ENCODE peak calls at places on chromosomes 5 and 9, in eight cellular contexts. One of them, this sample, is unnamed.
A peak's percentile ranks its signal among the peaks of the same experiment; 100 is the strongest.

GRCh38 chr5:153959134-153959957 is 79.4 kb downstream of the FAM114A2 start:
- DNase-seq in MM.1S: no peak
- DNase-seq in ascending aorta: no peak
- DNase-seq in heart left ventricle: no peak
- DNase-seq in fibroblast of lung: peak; percentile 76
- DNase-seq in heart right ventricle: no peak
- DNase-seq in lower lobe of right lung: no peak
- DNase-seq in cardiac muscle cell: peak; percentile 34
- DNase-seq in this sample: peak; percentile 61

GRCh38 chr9:131186622-131187021 is 61.2 kb downstream of the NUP214 start:
- DNase-seq in MM.1S: no peak
- DNase-seq in lower lobe of right lung: no peak
- DNase-seq in cardiac muscle cell: no peak
- DNase-seq in ascending aorta: no peak
- DNase-seq in heart left ventricle: no peak
- DNase-seq in fibroblast of lung: no peak
- DNase-seq in heart right ventricle: no peak
- DNase-seq in this sample: no peak

GRCh38 chr5:180335614-180336233 is 17.4 kb downstream of the GFPT2 start:
- DNase-seq in MM.1S: no peak
- DNase-seq in fibroblast of lung: no peak
- DNase-seq in lower lobe of right lung: peak; percentile 32
- DNase-seq in ascending aorta: no peak
- DNase-seq in heart right ventricle: no peak
- DNase-seq in cardiac muscle cell: no peak
- DNase-seq in heart left ventricle: no peak
- DNase-seq in this sample: no peak

GRCh38 chr5:10663531-10664183 is 97.4 kb downstream of the DAP start:
- DNase-seq in lower lobe of right lung: no peak
- DNase-seq in fibroblast of lung: peak; percentile 63
- DNase-seq in cardiac muscle cell: no peak
- DNase-seq in heart left ventricle: no peak
- DNase-seq in MM.1S: no peak
- DNase-seq in heart right ventricle: peak; percentile 42
- DNase-seq in ascending aorta: no peak
- DNase-seq in this sample: no peak

GRCh38 chr9:124251605-124252366 is 6.0 kb upstream of the NEK6 start:
- DNase-seq in fibroblast of lung: peak; percentile 85
- DNase-seq in heart right ventricle: no peak
- DNase-seq in lower lobe of right lung: peak; percentile 14
- DNase-seq in ascending aorta: no peak
- DNase-seq in heart left ventricle: no peak
- DNase-seq in cardiac muscle cell: no peak
- DNase-seq in MM.1S: no peak
- DNase-seq in this sample: no peak

GRCh38 chr9:137311971-137312851 is 10.1 kb upstream of the NRARP start:
- DNase-seq in cardiac muscle cell: no peak
- DNase-seq in heart left ventricle: no peak
- DNase-seq in lower lobe of right lung: peak; percentile 45
- DNase-seq in fibroblast of lung: no peak
- DNase-seq in ascending aorta: no peak
- DNase-seq in MM.1S: no peak
- DNase-seq in heart right ventricle: no peak
- DNase-seq in this sample: no peak

GRCh38 chr5:33611882-33612281 is 171.1 kb downstream of the TARS1 start:
- DNase-seq in heart left ventricle: no peak
- DNase-seq in lower lobe of right lung: no peak
- DNase-seq in ascending aorta: no peak
- DNase-seq in cardiac muscle cell: no peak
- DNase-seq in heart right ventricle: no peak
- DNase-seq in MM.1S: no peak
- DNase-seq in fibroblast of lung: peak; percentile 74
- DNase-seq in this sample: peak; percentile 3

GRCh38 chr5:140131967-140132409 is 6.3 kb downstream of the IGIP start:
- DNase-seq in ascending aorta: no peak
- DNase-seq in heart right ventricle: no peak
- DNase-seq in lower lobe of right lung: peak; percentile 84
- DNase-seq in cardiac muscle cell: no peak
- DNase-seq in fibroblast of lung: peak; percentile 97
- DNase-seq in MM.1S: no peak
- DNase-seq in heart left ventricle: no peak
- DNase-seq in this sample: peak; percentile 80

GRCh38 chr5:10564838-10565784 is 1.2 kb downstream of the ANKRD33B start:
- DNase-seq in cardiac muscle cell: peak; percentile 44
- DNase-seq in heart left ventricle: peak; percentile 49
- DNase-seq in lower lobe of right lung: peak; percentile 61
- DNase-seq in MM.1S: no peak
- DNase-seq in fibroblast of lung: peak; percentile 14
- DNase-seq in ascending aorta: no peak
- DNase-seq in heart right ventricle: peak; percentile 55
- DNase-seq in this sample: no peak

GRCh38 chr5:148514344-148514743 is 130.6 kb downstream of the FBXO38 start:
- DNase-seq in MM.1S: no peak
- DNase-seq in cardiac muscle cell: no peak
- DNase-seq in ascending aorta: no peak
- DNase-seq in fibroblast of lung: no peak
- DNase-seq in lower lobe of right lung: no peak
- DNase-seq in heart right ventricle: no peak
- DNase-seq in heart left ventricle: no peak
- DNase-seq in this sample: no peak

GRCh38 chr9:16154570-16155078 is 601.8 kb downstream of the CCDC171 start:
- DNase-seq in heart left ventricle: no peak
- DNase-seq in MM.1S: peak; percentile 69
- DNase-seq in ascending aorta: no peak
- DNase-seq in cardiac muscle cell: peak; percentile 63
- DNase-seq in fibroblast of lung: peak; percentile 64
- DNase-seq in lower lobe of right lung: no peak
- DNase-seq in heart right ventricle: no peak
- DNase-seq in this sample: no peak

GRCh38 chr9:113682297-113682771 is 193.8 kb upstream of the ZNF618 start:
- DNase-seq in heart left ventricle: peak; percentile 44
- DNase-seq in ascending aorta: no peak
- DNase-seq in cardiac muscle cell: peak; percentile 70
- DNase-seq in heart right ventricle: peak; percentile 67
- DNase-seq in MM.1S: peak; percentile 40
- DNase-seq in fibroblast of lung: peak; percentile 68
- DNase-seq in lower lobe of right lung: peak; percentile 71
- DNase-seq in this sample: no peak

GRCh38 chr5:171667341-171668096 is 118.1 kb upstream of the SMIM23 start:
- DNase-seq in heart left ventricle: peak; percentile 74
- DNase-seq in MM.1S: no peak
- DNase-seq in lower lobe of right lung: peak; percentile 52
- DNase-seq in ascending aorta: no peak
- DNase-seq in fibroblast of lung: peak; percentile 94
- DNase-seq in heart right ventricle: peak; percentile 66
- DNase-seq in cardiac muscle cell: no peak
- DNase-seq in this sample: no peak

GRCh38 chr5:150213530-150213929 is 23.7 kb downstream of the SLC6A7 start:
- DNase-seq in lower lobe of right lung: no peak
- DNase-seq in ascending aorta: no peak
- DNase-seq in MM.1S: no peak
- DNase-seq in heart left ventricle: no peak
- DNase-seq in fibroblast of lung: peak; percentile 53
- DNase-seq in cardiac muscle cell: no peak
- DNase-seq in heart right ventricle: no peak
- DNase-seq in this sample: no peak

GRCh38 chr9:37784640-37785483 is at the start of gene EXOSC3:
- DNase-seq in heart right ventricle: peak; percentile 92
- DNase-seq in cardiac muscle cell: peak; percentile 96
- DNase-seq in MM.1S: peak; percentile 94
- DNase-seq in lower lobe of right lung: peak; percentile 94
- DNase-seq in fibroblast of lung: peak; percentile 90
- DNase-seq in heart left ventricle: peak; percentile 88
- DNase-seq in ascending aorta: peak; percentile 23
- DNase-seq in this sample: no peak

GRCh38 chr5:82537646-82538306 is 259.6 kb upstream of the RPS23 start:
- DNase-seq in cardiac muscle cell: no peak
- DNase-seq in heart right ventricle: no peak
- DNase-seq in ascending aorta: no peak
- DNase-seq in MM.1S: no peak
- DNase-seq in heart left ventricle: no peak
- DNase-seq in lower lobe of right lung: no peak
- DNase-seq in fibroblast of lung: no peak
- DNase-seq in this sample: no peak

GRCh38 chr9:32468740-32469139 is 57.3 kb downstream of the RIGI start:
- DNase-seq in cardiac muscle cell: no peak
- DNase-seq in MM.1S: no peak
- DNase-seq in ascending aorta: no peak
- DNase-seq in heart right ventricle: no peak
- DNase-seq in heart left ventricle: no peak
- DNase-seq in lower lobe of right lung: no peak
- DNase-seq in fibroblast of lung: no peak
- DNase-seq in this sample: no peak

GRCh38 chr9:32472344-32472743 is 53.7 kb downstream of the RIGI start:
- DNase-seq in heart right ventricle: no peak
- DNase-seq in cardiac muscle cell: no peak
- DNase-seq in heart left ventricle: no peak
- DNase-seq in ascending aorta: no peak
- DNase-seq in MM.1S: no peak
- DNase-seq in fibroblast of lung: no peak
- DNase-seq in lower lobe of right lung: no peak
- DNase-seq in this sample: no peak
- TF ChIP-seq CTCF in heart right ventricle: no peak
- TF ChIP-seq CTCF in cardiac muscle cell: no peak
- TF ChIP-seq CTCF in heart left ventricle: no peak
- TF ChIP-seq CTCF in ascending aorta: no peak
- TF ChIP-seq CTCF in MM.1S: no peak
- TF ChIP-seq CTCF in fibroblast of lung: no peak
- TF ChIP-seq CTCF in lower lobe of right lung: no peak
- TF ChIP-seq CTCF in this sample: no peak

GRCh38 chr9:73613092-73613701 is 461.5 kb downstream of the ANXA1 start:
- DNase-seq in cardiac muscle cell: no peak
- DNase-seq in ascending aorta: no peak
- DNase-seq in heart right ventricle: no peak
- DNase-seq in heart left ventricle: no peak
- DNase-seq in fibroblast of lung: peak; percentile 98
- DNase-seq in MM.1S: peak; percentile 66
- DNase-seq in lower lobe of right lung: no peak
- DNase-seq in this sample: no peak

GRCh38 chr9:73611072-73611471 is 459.4 kb downstream of the ANXA1 start:
- DNase-seq in cardiac muscle cell: no peak
- DNase-seq in lower lobe of right lung: no peak
- DNase-seq in MM.1S: no peak
- DNase-seq in fibroblast of lung: peak; percentile 3
- DNase-seq in ascending aorta: no peak
- DNase-seq in heart left ventricle: no peak
- DNase-seq in heart right ventricle: no peak
- DNase-seq in this sample: no peak

DNA sequence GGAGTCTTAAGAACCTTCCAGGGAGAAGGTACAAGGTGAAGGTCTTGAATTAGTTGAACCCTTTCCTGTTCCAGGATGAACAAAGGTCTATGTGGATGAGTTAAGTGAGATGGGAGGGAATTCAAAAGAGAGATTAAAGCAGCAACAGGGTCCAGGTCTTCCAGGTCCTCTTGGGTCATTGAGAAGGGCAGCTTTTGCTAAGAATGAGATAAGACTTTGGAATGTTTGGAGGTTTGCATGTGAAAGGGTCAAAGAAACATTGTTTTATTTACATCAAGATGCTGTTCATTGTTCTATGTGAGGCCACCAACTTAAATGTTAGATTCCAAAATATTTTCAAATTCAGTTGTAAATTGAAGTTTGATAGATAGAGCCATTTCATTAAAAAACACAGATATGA is 463.9 kb downstream of the ANXA1 start:
- DNase-seq in ascending aorta: no peak
- DNase-seq in lower lobe of right lung: no peak
- DNase-seq in heart right ventricle: no peak
- DNase-seq in fibroblast of lung: no peak
- DNase-seq in MM.1S: no peak
- DNase-seq in heart left ventricle: no peak
- DNase-seq in cardiac muscle cell: no peak
- DNase-seq in this sample: no peak
- H3K4me3 ChIP-seq in ascending aorta: no peak overlapping the region
- H3K4me3 ChIP-seq in lower lobe of right lung: no peak overlapping the region
- H3K4me3 ChIP-seq in heart right ventricle: no peak overlapping the region
- H3K4me3 ChIP-seq in fibroblast of lung: no peak overlapping the region
- H3K4me3 ChIP-seq in MM.1S: no peak overlapping the region
- H3K4me3 ChIP-seq in heart left ventricle: no peak overlapping the region
- H3K4me3 ChIP-seq in cardiac muscle cell: no peak overlapping the region
- H3K4me3 ChIP-seq in this sample: no peak overlapping the region

GRCh38 chr5:132419517-132420468 is 50.3 kb downstream of the SLC22A5 start:
- DNase-seq in heart left ventricle: peak; percentile 77
- DNase-seq in MM.1S: peak; percentile 89
- DNase-seq in heart right ventricle: peak; percentile 78
- DNase-seq in cardiac muscle cell: peak; percentile 81
- DNase-seq in fibroblast of lung: peak; percentile 71
- DNase-seq in ascending aorta: no peak
- DNase-seq in lower lobe of right lung: peak; percentile 80
- DNase-seq in this sample: no peak
- TF ChIP-seq CTCF in heart left ventricle: peak; percentile 86
- TF ChIP-seq CTCF in MM.1S: peak; percentile 90
- TF ChIP-seq CTCF in heart right ventricle: peak; percentile 93
- TF ChIP-seq CTCF in cardiac muscle cell: peak; percentile 84
- TF ChIP-seq CTCF in fibroblast of lung: peak; percentile 75
- TF ChIP-seq CTCF in ascending aorta: peak; percentile 80
- TF ChIP-seq CTCF in lower lobe of right lung: peak; percentile 88
- TF ChIP-seq CTCF in this sample: peak; percentile 87

GRCh38 chr9:5435912-5436311 is 1.8 kb downstream of the PLGRKT start:
- DNase-seq in MM.1S: no peak
- DNase-seq in lower lobe of right lung: no peak
- DNase-seq in heart right ventricle: no peak
- DNase-seq in heart left ventricle: no peak
- DNase-seq in cardiac muscle cell: no peak
- DNase-seq in fibroblast of lung: peak; percentile 26
- DNase-seq in ascending aorta: no peak
- DNase-seq in this sample: no peak

GRCh38 chr9:5438301-5439162 is 807 bp upstream of the PLGRKT start:
- DNase-seq in lower lobe of right lung: no peak
- DNase-seq in ascending aorta: no peak
- DNase-seq in fibroblast of lung: peak; percentile 72
- DNase-seq in heart right ventricle: no peak
- DNase-seq in heart left ventricle: no peak
- DNase-seq in cardiac muscle cell: no peak
- DNase-seq in MM.1S: peak; percentile 78
- DNase-seq in this sample: no peak

GRCh38 chr9:5440426-5440825 is 2.7 kb upstream of the PLGRKT start:
- DNase-seq in cardiac muscle cell: no peak
- DNase-seq in MM.1S: no peak
- DNase-seq in lower lobe of right lung: no peak
- DNase-seq in heart right ventricle: no peak
- DNase-seq in fibroblast of lung: no peak
- DNase-seq in heart left ventricle: no peak
- DNase-seq in ascending aorta: no peak
- DNase-seq in this sample: no peak

GRCh38 chr9:5437254-5438216 is at the start of gene PLGRKT:
- DNase-seq in heart left ventricle: peak; percentile 95
- DNase-seq in fibroblast of lung: peak; percentile 93
- DNase-seq in MM.1S: peak; percentile 98
- DNase-seq in lower lobe of right lung: peak; percentile 98
- DNase-seq in heart right ventricle: peak; percentile 95
- DNase-seq in ascending aorta: peak; percentile 85
- DNase-seq in cardiac muscle cell: peak; percentile 96
- DNase-seq in this sample: no peak

DNA sequence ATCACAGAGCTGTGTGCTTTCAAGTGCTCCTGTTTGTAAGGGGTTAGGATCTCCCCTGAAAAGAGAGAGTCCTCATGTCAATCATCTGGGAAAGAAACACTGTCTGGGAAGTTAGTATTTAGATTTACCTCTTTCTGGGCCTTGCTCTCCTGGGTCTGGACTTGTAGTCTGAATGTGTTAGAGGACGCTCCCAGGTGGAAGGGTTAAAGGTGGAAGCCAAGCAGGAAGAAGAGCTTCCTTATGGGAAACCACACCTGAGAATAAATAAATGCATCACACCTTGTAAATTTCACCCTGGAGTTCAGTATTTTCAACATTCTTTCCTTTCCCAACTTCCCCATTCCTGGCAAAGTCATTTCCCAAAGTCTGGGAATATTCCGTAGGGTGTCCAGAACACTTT is 1.3 kb downstream of the PLGRKT start:
- DNase-seq in MM.1S: no peak
- DNase-seq in ascending aorta: no peak
- DNase-seq in heart left ventricle: no peak
- DNase-seq in fibroblast of lung: no peak
- DNase-seq in cardiac muscle cell: no peak
- DNase-seq in heart right ventricle: no peak
- DNase-seq in lower lobe of right lung: no peak
- DNase-seq in this sample: no peak
- H3K4me3 ChIP-seq in MM.1S: peak overlapping the region; percentile 62
- H3K4me3 ChIP-seq in ascending aorta: no peak overlapping the region
- H3K4me3 ChIP-seq in heart left ventricle: peak overlapping the region; percentile 61
- H3K4me3 ChIP-seq in fibroblast of lung: peak overlapping the region; percentile 41
- H3K4me3 ChIP-seq in cardiac muscle cell: peak overlapping the region; percentile 68
- H3K4me3 ChIP-seq in heart right ventricle: no peak overlapping the region
- H3K4me3 ChIP-seq in lower lobe of right lung: peak overlapping the region; percentile 70
- H3K4me3 ChIP-seq in this sample: no peak overlapping the region